ENCODE peak calls at places on chromosome 15, in ten cellular contexts. One of them, this sample, is unnamed.

GRCh38 chr15:92166029-92166428 is 227.7 kb upstream of the ST8SIA2 start:
- DNase-seq in AG04450: no peak
- DNase-seq in body of pancreas: no peak
- DNase-seq in testis: no peak
- DNase-seq in RWPE1: no peak
- DNase-seq in type B pancreatic cell: no peak
- DNase-seq in lung: no peak
- DNase-seq in neural progenitor cell: peak; percentile 37
- DNase-seq in IMR-90: no peak
- DNase-seq in progenitor cell of endocrine pancreas: no peak
- DNase-seq in this sample: peak; percentile 55

GRCh38 chr15:82647835-82648256 is 683 bp upstream of the CPEB1 start:
- DNase-seq in AG04450: no peak
- DNase-seq in progenitor cell of endocrine pancreas: no peak
- DNase-seq in RWPE1: no peak
- DNase-seq in type B pancreatic cell: no peak
- DNase-seq in neural progenitor cell: peak; percentile 60
- DNase-seq in IMR-90: no peak
- DNase-seq in body of pancreas: peak; percentile 22
- DNase-seq in lung: no peak
- DNase-seq in testis: peak; percentile 65
- DNase-seq in this sample: peak; percentile 57

GRCh38 chr15:76296849-76297248 is 14.4 kb downstream of the ETFA start:
- DNase-seq in IMR-90: no peak
- DNase-seq in progenitor cell of endocrine pancreas: no peak
- DNase-seq in type B pancreatic cell: no peak
- DNase-seq in neural progenitor cell: no peak
- DNase-seq in AG04450: no peak
- DNase-seq in RWPE1: no peak
- DNase-seq in lung: no peak
- DNase-seq in body of pancreas: no peak
- DNase-seq in testis: no peak
- DNase-seq in this sample: no peak

GRCh38 chr15:38690737-38691332 is 126.2 kb upstream of the RASGRP1 start:
- DNase-seq in body of pancreas: peak; percentile 71
- DNase-seq in testis: peak; percentile 81
- DNase-seq in neural progenitor cell: peak; percentile 83
- DNase-seq in AG04450: peak; percentile 46
- DNase-seq in progenitor cell of endocrine pancreas: peak; percentile 63
- DNase-seq in RWPE1: peak; percentile 36
- DNase-seq in type B pancreatic cell: no peak
- DNase-seq in IMR-90: peak; percentile 75
- DNase-seq in lung: peak; percentile 60
- DNase-seq in this sample: peak; percentile 76

GRCh38 chr15:60400957-60401356 is 3.2 kb upstream of the ANXA2 start:
- DNase-seq in progenitor cell of endocrine pancreas: no peak
- DNase-seq in type B pancreatic cell: no peak
- DNase-seq in IMR-90: no peak
- DNase-seq in RWPE1: no peak
- DNase-seq in testis: no peak
- DNase-seq in lung: no peak
- DNase-seq in AG04450: no peak
- DNase-seq in body of pancreas: no peak
- DNase-seq in neural progenitor cell: no peak
- DNase-seq in this sample: no peak

GRCh38 chr15:100205549-100206295 is 136.1 kb downstream of the ADAMTS17 start:
- DNase-seq in neural progenitor cell: no peak
- DNase-seq in body of pancreas: no peak
- DNase-seq in RWPE1: no peak
- DNase-seq in testis: no peak
- DNase-seq in IMR-90: no peak
- DNase-seq in AG04450: no peak
- DNase-seq in type B pancreatic cell: no peak
- DNase-seq in lung: no peak
- DNase-seq in progenitor cell of endocrine pancreas: no peak
- DNase-seq in this sample: no peak

GRCh38 chr15:87710406-87710805 is 546.1 kb downstream of the NTRK3 start:
- DNase-seq in AG04450: peak; percentile 11
- DNase-seq in lung: no peak
- DNase-seq in neural progenitor cell: no peak
- DNase-seq in testis: peak; percentile 48
- DNase-seq in type B pancreatic cell: no peak
- DNase-seq in body of pancreas: peak; percentile 18
- DNase-seq in RWPE1: no peak
- DNase-seq in progenitor cell of endocrine pancreas: no peak
- DNase-seq in IMR-90: peak; percentile 58
- DNase-seq in this sample: no peak

GRCh38 chr15:25783607-25784131 is 79.5 kb downstream of the ATP10A start:
- DNase-seq in testis: peak; percentile 51
- DNase-seq in body of pancreas: no peak
- DNase-seq in lung: no peak
- DNase-seq in progenitor cell of endocrine pancreas: no peak
- DNase-seq in AG04450: no peak
- DNase-seq in RWPE1: no peak
- DNase-seq in IMR-90: peak; percentile 38
- DNase-seq in neural progenitor cell: peak; percentile 68
- DNase-seq in type B pancreatic cell: no peak
- DNase-seq in this sample: peak; percentile 55

GRCh38 chr15:74062236-74062635 is 20.1 kb downstream of the GOLGA6A start:
- DNase-seq in body of pancreas: no peak
- DNase-seq in RWPE1: no peak
- DNase-seq in progenitor cell of endocrine pancreas: no peak
- DNase-seq in lung: no peak
- DNase-seq in IMR-90: no peak
- DNase-seq in type B pancreatic cell: no peak
- DNase-seq in testis: no peak
- DNase-seq in neural progenitor cell: no peak
- DNase-seq in AG04450: no peak
- DNase-seq in this sample: no peak

GRCh38 chr15:85889956-85890619 is 95.4 kb upstream of the KLHL25 start:
- DNase-seq in body of pancreas: no peak
- DNase-seq in testis: no peak
- DNase-seq in lung: no peak
- DNase-seq in type B pancreatic cell: no peak
- DNase-seq in AG04450: no peak
- DNase-seq in progenitor cell of endocrine pancreas: no peak
- DNase-seq in neural progenitor cell: no peak
- DNase-seq in RWPE1: no peak
- DNase-seq in IMR-90: no peak
- DNase-seq in this sample: no peak

GRCh38 chr15:66253643-66254363 is at the start of gene MEGF11:
- DNase-seq in lung: no peak
- DNase-seq in progenitor cell of endocrine pancreas: peak; percentile 23
- DNase-seq in type B pancreatic cell: no peak
- DNase-seq in neural progenitor cell: peak; percentile 72
- DNase-seq in testis: peak; percentile 26
- DNase-seq in RWPE1: peak; percentile 39
- DNase-seq in AG04450: no peak
- DNase-seq in body of pancreas: peak; percentile 20
- DNase-seq in IMR-90: peak; percentile 28
- DNase-seq in this sample: peak; percentile 56

GRCh38 chr15:78282324-78282723 is 17.1 kb downstream of the SKIC8 start:
- DNase-seq in IMR-90: peak; percentile 80
- DNase-seq in lung: no peak
- DNase-seq in type B pancreatic cell: no peak
- DNase-seq in progenitor cell of endocrine pancreas: no peak
- DNase-seq in body of pancreas: no peak
- DNase-seq in testis: no peak
- DNase-seq in AG04450: no peak
- DNase-seq in RWPE1: no peak
- DNase-seq in neural progenitor cell: no peak
- DNase-seq in this sample: no peak

GRCh38 chr15:78280289-78281072 is 16.1 kb downstream of the DNAJA4 start:
- DNase-seq in RWPE1: no peak
- DNase-seq in testis: no peak
- DNase-seq in AG04450: no peak
- DNase-seq in type B pancreatic cell: no peak
- DNase-seq in lung: no peak
- DNase-seq in neural progenitor cell: no peak
- DNase-seq in progenitor cell of endocrine pancreas: no peak
- DNase-seq in IMR-90: peak; percentile 65
- DNase-seq in body of pancreas: no peak
- DNase-seq in this sample: no peak

GRCh38 chr15:78290222-78290621 is 9.2 kb downstream of the SKIC8 start:
- DNase-seq in RWPE1: no peak
- DNase-seq in body of pancreas: no peak
- DNase-seq in AG04450: no peak
- DNase-seq in neural progenitor cell: no peak
- DNase-seq in lung: no peak
- DNase-seq in IMR-90: no peak
- DNase-seq in testis: no peak
- DNase-seq in type B pancreatic cell: no peak
- DNase-seq in progenitor cell of endocrine pancreas: no peak
- DNase-seq in this sample: no peak

GRCh38 chr15:78284758-78285157 is 14.7 kb downstream of the SKIC8 start:
- DNase-seq in testis: no peak
- DNase-seq in type B pancreatic cell: no peak
- DNase-seq in body of pancreas: no peak
- DNase-seq in RWPE1: no peak
- DNase-seq in progenitor cell of endocrine pancreas: no peak
- DNase-seq in neural progenitor cell: peak; percentile 42
- DNase-seq in AG04450: no peak
- DNase-seq in IMR-90: no peak
- DNase-seq in lung: no peak
- DNase-seq in this sample: no peak
- TF ChIP-seq CTCF in testis: no peak
- TF ChIP-seq CTCF in type B pancreatic cell: peak; percentile 61
- TF ChIP-seq CTCF in body of pancreas: no peak
- TF ChIP-seq CTCF in RWPE1: no peak
- TF ChIP-seq CTCF in progenitor cell of endocrine pancreas: peak; percentile 28
- TF ChIP-seq CTCF in neural progenitor cell: peak; percentile 49
- TF ChIP-seq CTCF in AG04450: no peak
- TF ChIP-seq CTCF in IMR-90: no peak
- TF ChIP-seq CTCF in lung: no peak
- TF ChIP-seq CTCF in this sample: no peak

GRCh38 chr15:55108858-55109518 is 87.8 kb downstream of the RSL24D1 start:
- DNase-seq in progenitor cell of endocrine pancreas: peak; percentile 64
- DNase-seq in testis: peak; percentile 88
- DNase-seq in lung: peak; percentile 57
- DNase-seq in type B pancreatic cell: peak; percentile 79
- DNase-seq in neural progenitor cell: peak; percentile 56
- DNase-seq in AG04450: no peak
- DNase-seq in RWPE1: peak; percentile 59
- DNase-seq in IMR-90: peak; percentile 17
- DNase-seq in body of pancreas: peak; percentile 58
- DNase-seq in this sample: peak; percentile 88
- TF ChIP-seq CTCF in progenitor cell of endocrine pancreas: peak; percentile 80
- TF ChIP-seq CTCF in testis: peak; percentile 56
- TF ChIP-seq CTCF in lung: peak; percentile 28
- TF ChIP-seq CTCF in type B pancreatic cell: peak; percentile 86
- TF ChIP-seq CTCF in neural progenitor cell: peak; percentile 61
- TF ChIP-seq CTCF in AG04450: peak; percentile 82
- TF ChIP-seq CTCF in RWPE1: peak; percentile 79
- TF ChIP-seq CTCF in IMR-90: peak; percentile 65
- TF ChIP-seq CTCF in body of pancreas: peak; percentile 54
- TF ChIP-seq CTCF in this sample: peak; percentile 81

DNA sequence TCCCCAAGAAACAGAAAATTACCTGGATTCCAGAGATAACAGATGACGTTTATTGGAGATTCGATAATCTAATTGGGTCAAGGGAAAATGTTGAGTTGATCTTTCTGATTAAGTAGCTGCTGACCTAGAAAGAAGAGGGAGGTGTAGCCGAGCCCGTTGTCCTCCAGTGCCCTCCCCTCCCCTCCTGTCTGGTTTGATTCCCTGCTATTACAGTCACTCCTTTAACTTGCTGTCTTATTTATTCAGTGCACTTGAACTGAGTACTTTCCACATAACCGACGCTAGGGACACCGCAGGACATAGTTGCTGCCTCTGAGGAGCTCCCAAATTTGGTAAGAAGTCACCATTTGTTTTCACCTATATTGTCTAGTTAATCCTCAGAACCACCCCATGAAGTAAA is 103.7 kb downstream of the AQP9 start:
- DNase-seq in testis: no peak
- DNase-seq in lung: no peak
- DNase-seq in IMR-90: no peak
- DNase-seq in body of pancreas: no peak
- DNase-seq in progenitor cell of endocrine pancreas: no peak
- DNase-seq in type B pancreatic cell: no peak
- DNase-seq in AG04450: no peak
- DNase-seq in RWPE1: no peak
- DNase-seq in neural progenitor cell: no peak
- DNase-seq in this sample: no peak
- TF ChIP-seq CTCF in testis: no peak
- TF ChIP-seq CTCF in lung: no peak
- TF ChIP-seq CTCF in IMR-90: no peak
- TF ChIP-seq CTCF in body of pancreas: no peak
- TF ChIP-seq CTCF in progenitor cell of endocrine pancreas: no peak
- TF ChIP-seq CTCF in type B pancreatic cell: no peak
- TF ChIP-seq CTCF in AG04450: no peak
- TF ChIP-seq CTCF in RWPE1: no peak
- TF ChIP-seq CTCF in neural progenitor cell: no peak
- TF ChIP-seq CTCF in this sample: no peak

GRCh38 chr15:29003446-29004233 is 117.9 kb downstream of the APBA2 start:
- DNase-seq in progenitor cell of endocrine pancreas: no peak
- DNase-seq in body of pancreas: no peak
- DNase-seq in AG04450: no peak
- DNase-seq in lung: no peak
- DNase-seq in type B pancreatic cell: no peak
- DNase-seq in testis: no peak
- DNase-seq in neural progenitor cell: no peak
- DNase-seq in IMR-90: peak; percentile 16
- DNase-seq in RWPE1: peak; percentile 28
- DNase-seq in this sample: no peak
- TF ChIP-seq CTCF in progenitor cell of endocrine pancreas: no peak
- TF ChIP-seq CTCF in body of pancreas: no peak
- TF ChIP-seq CTCF in AG04450: no peak
- TF ChIP-seq CTCF in lung: no peak
- TF ChIP-seq CTCF in type B pancreatic cell: no peak
- TF ChIP-seq CTCF in testis: no peak
- TF ChIP-seq CTCF in neural progenitor cell: no peak
- TF ChIP-seq CTCF in IMR-90: no peak
- TF ChIP-seq CTCF in RWPE1: no peak
- TF ChIP-seq CTCF in this sample: no peak

DNA sequence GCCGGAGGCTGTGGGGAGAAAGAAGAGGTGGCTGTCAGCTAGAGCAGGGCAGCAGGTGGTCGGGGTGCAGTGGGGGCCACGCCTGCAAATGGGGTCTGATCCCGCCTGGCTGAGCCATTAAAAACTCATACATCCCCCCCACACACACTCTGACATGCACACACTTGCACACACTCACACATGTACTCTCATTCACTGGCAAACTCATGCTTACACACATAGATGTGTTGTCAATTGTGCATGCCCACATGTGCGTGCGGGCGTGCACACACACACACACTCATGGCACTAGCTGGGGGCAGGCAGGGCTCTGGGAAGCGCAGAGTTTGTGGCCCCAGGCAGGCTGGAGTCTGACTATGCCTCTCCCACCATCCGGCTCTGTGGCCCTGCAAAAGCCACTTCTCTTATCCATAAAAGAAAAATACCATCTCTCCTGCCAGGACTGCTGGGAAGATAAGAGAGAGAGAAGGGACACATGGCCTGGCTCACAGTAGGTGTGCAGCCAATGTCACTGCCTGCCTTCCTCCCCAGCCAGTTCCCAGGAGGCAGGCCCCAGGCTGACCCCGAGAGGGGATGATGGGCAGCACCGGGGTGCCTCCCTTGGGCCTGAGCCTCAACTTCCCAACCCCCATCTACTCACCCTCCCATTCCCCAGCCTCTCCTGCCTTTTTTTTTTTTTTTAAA is 163.5 kb upstream of the LINGO1 start:
- DNase-seq in lung: no peak
- DNase-seq in type B pancreatic cell: no peak
- DNase-seq in testis: no peak
- DNase-seq in body of pancreas: no peak
- DNase-seq in RWPE1: no peak
- DNase-seq in neural progenitor cell: no peak
- DNase-seq in progenitor cell of endocrine pancreas: no peak
- DNase-seq in AG04450: no peak
- DNase-seq in IMR-90: no peak
- DNase-seq in this sample: no peak
- TF ChIP-seq CTCF in lung: no peak
- TF ChIP-seq CTCF in type B pancreatic cell: no peak
- TF ChIP-seq CTCF in testis: no peak
- TF ChIP-seq CTCF in body of pancreas: no peak
- TF ChIP-seq CTCF in RWPE1: no peak
- TF ChIP-seq CTCF in neural progenitor cell: no peak
- TF ChIP-seq CTCF in progenitor cell of endocrine pancreas: no peak
- TF ChIP-seq CTCF in AG04450: no peak
- TF ChIP-seq CTCF in IMR-90: no peak
- TF ChIP-seq CTCF in this sample: no peak

This sample was measured in glutamatergic neuron.